ENCODE peak calls at places on chromosomes 12 and 14, in six cellular contexts. One of them, this sample, is unnamed.

GRCh38 chr12:113314121-113314529 is 20.8 kb downstream of the SLC8B1 start:
- DNase-seq in NCI-H345: no peak
- DNase-seq in GM04504: no peak
- DNase-seq in RPMI7951: no peak
- DNase-seq in ACHN: no peak
- DNase-seq in ELR: no peak
- DNase-seq in this sample: no peak

GRCh38 chr12:124391340-124392261 is 96.7 kb downstream of the RFLNA start:
- DNase-seq in NCI-H345: no peak
- DNase-seq in GM04504: no peak
- DNase-seq in RPMI7951: peak; percentile 78
- DNase-seq in ACHN: peak; percentile 82
- DNase-seq in ELR: peak; percentile 82
- DNase-seq in this sample: peak; percentile 80

GRCh38 chr12:68425998-68426397 is 93.8 kb upstream of the MDM1 start:
- DNase-seq in NCI-H345: no peak
- DNase-seq in GM04504: peak; percentile 31
- DNase-seq in RPMI7951: peak; percentile 15
- DNase-seq in ACHN: no peak
- DNase-seq in ELR: peak; percentile 85
- DNase-seq in this sample: peak; percentile 19

GRCh38 chr12:49439042-49439441 is 71.8 kb downstream of the SPATS2 start:
- DNase-seq in NCI-H345: no peak
- DNase-seq in GM04504: no peak
- DNase-seq in RPMI7951: no peak
- DNase-seq in ACHN: no peak
- DNase-seq in ELR: no peak
- DNase-seq in this sample: no peak

GRCh38 chr12:52804029-52804428 is 8.1 kb upstream of the KRT3 start:
- DNase-seq in NCI-H345: peak; percentile 76
- DNase-seq in GM04504: no peak
- DNase-seq in RPMI7951: no peak
- DNase-seq in ACHN: no peak
- DNase-seq in ELR: no peak
- DNase-seq in this sample: no peak

GRCh38 chr12:52355181-52355580 is 12.1 kb downstream of the KRT85 start:
- DNase-seq in NCI-H345: no peak
- DNase-seq in GM04504: no peak
- DNase-seq in RPMI7951: peak; percentile 26
- DNase-seq in ACHN: no peak
- DNase-seq in ELR: peak; percentile 47
- DNase-seq in this sample: no peak

GRCh38 chr14:90538095-90538494 is 141.3 kb downstream of the CALM1 start:
- DNase-seq in NCI-H345: no peak
- DNase-seq in GM04504: no peak
- DNase-seq in RPMI7951: no peak
- DNase-seq in ACHN: no peak
- DNase-seq in ELR: no peak
- DNase-seq in this sample: no peak

GRCh38 chr14:80264698-80265097 is 53.4 kb upstream of the DIO2 start:
- DNase-seq in NCI-H345: peak; percentile 18
- DNase-seq in GM04504: no peak
- DNase-seq in RPMI7951: no peak
- DNase-seq in ACHN: no peak
- DNase-seq in ELR: no peak
- DNase-seq in this sample: no peak

GRCh38 chr14:86057018-86057667 is 527.2 kb downstream of the FLRT2 start:
- DNase-seq in NCI-H345: peak; percentile 48
- DNase-seq in GM04504: no peak
- DNase-seq in RPMI7951: peak; percentile 3
- DNase-seq in ACHN: peak; percentile 38
- DNase-seq in ELR: peak; percentile 38
- DNase-seq in this sample: peak; percentile 36

GRCh38 chr12:13627536-13627935 is 353.9 kb downstream of the GRIN2B start:
- DNase-seq in NCI-H345: no peak
- DNase-seq in GM04504: no peak
- DNase-seq in RPMI7951: no peak
- DNase-seq in ACHN: no peak
- DNase-seq in ELR: no peak
- DNase-seq in this sample: no peak

GRCh38 chr12:111413442-111414086 is 7.8 kb downstream of the SH2B3 start:
- DNase-seq in NCI-H345: no peak
- DNase-seq in GM04504: no peak
- DNase-seq in RPMI7951: peak; percentile 97
- DNase-seq in ACHN: peak; percentile 79
- DNase-seq in ELR: peak; percentile 91
- DNase-seq in this sample: peak; percentile 59

GRCh38 chr12:118237908-118238307 is 102.0 kb downstream of the PEBP1 start:
- DNase-seq in NCI-H345: no peak
- DNase-seq in GM04504: no peak
- DNase-seq in RPMI7951: peak; percentile 1
- DNase-seq in ACHN: peak; percentile 70
- DNase-seq in ELR: peak; percentile 83
- DNase-seq in this sample: peak; percentile 91

GRCh38 chr14:75379930-75380270 is 47.9 kb upstream of the JDP2 start:
- DNase-seq in NCI-H345: no peak
- DNase-seq in GM04504: no peak
- DNase-seq in RPMI7951: no peak
- DNase-seq in ACHN: no peak
- DNase-seq in ELR: no peak
- DNase-seq in this sample: no peak

GRCh38 chr12:24997970-24998582 is 49.2 kb upstream of the BCAT1 start:
- DNase-seq in NCI-H345: no peak
- DNase-seq in GM04504: no peak
- DNase-seq in RPMI7951: peak; percentile 64
- DNase-seq in ACHN: no peak
- DNase-seq in ELR: peak; percentile 45
- DNase-seq in this sample: no peak

GRCh38 chr12:3054993-3055711 is 22.0 kb upstream of the TSPAN9 start:
- DNase-seq in NCI-H345: no peak
- DNase-seq in GM04504: no peak
- DNase-seq in RPMI7951: no peak
- DNase-seq in ACHN: no peak
- DNase-seq in ELR: no peak
- DNase-seq in this sample: no peak

GRCh38 chr12:104218935-104219334 is 3.4 kb downstream of the TXNRD1 start:
- DNase-seq in NCI-H345: no peak
- DNase-seq in GM04504: no peak
- DNase-seq in RPMI7951: peak; percentile 26
- DNase-seq in ACHN: peak; percentile 54
- DNase-seq in ELR: peak; percentile 78
- DNase-seq in this sample: peak; percentile 46

GRCh38 chr12:125021096-125021495 is 27.7 kb downstream of the BRI3BP start:
- DNase-seq in NCI-H345: no peak
- DNase-seq in GM04504: no peak
- DNase-seq in RPMI7951: no peak
- DNase-seq in ACHN: no peak
- DNase-seq in ELR: no peak
- DNase-seq in this sample: no peak

GRCh38 chr12:57896437-57897201 is 44.7 kb upstream of the ATP23 start:
- DNase-seq in NCI-H345: peak; percentile 44
- DNase-seq in GM04504: no peak
- DNase-seq in RPMI7951: peak; percentile 67
- DNase-seq in ACHN: peak; percentile 68
- DNase-seq in ELR: peak; percentile 65
- DNase-seq in this sample: no peak

GRCh38 chr12:15987696-15988095 is 76.6 kb downstream of the DERA start:
- DNase-seq in NCI-H345: no peak
- DNase-seq in GM04504: no peak
- DNase-seq in RPMI7951: no peak
- DNase-seq in ACHN: no peak
- DNase-seq in ELR: no peak
- DNase-seq in this sample: no peak

GRCh38 chr12:19131020-19131431 is 1.5 kb downstream of the PLEKHA5 start:
- DNase-seq in NCI-H345: peak; percentile 41
- DNase-seq in GM04504: no peak
- DNase-seq in RPMI7951: peak; percentile 45
- DNase-seq in ACHN: peak; percentile 58
- DNase-seq in ELR: peak; percentile 78
- DNase-seq in this sample: peak; percentile 74

GRCh38 chr12:632102-632696 is 31.0 kb downstream of the NINJ2 start:
- DNase-seq in NCI-H345: no peak
- DNase-seq in GM04504: peak; percentile 60
- DNase-seq in RPMI7951: peak; percentile 86
- DNase-seq in ACHN: peak; percentile 62
- DNase-seq in ELR: peak; percentile 84
- DNase-seq in this sample: peak; percentile 72

GRCh38 chr14:22692194-22692593 is 48.0 kb upstream of the OR6J1 start:
- DNase-seq in NCI-H345: no peak
- DNase-seq in GM04504: no peak
- DNase-seq in RPMI7951: peak; percentile 38
- DNase-seq in ACHN: no peak
- DNase-seq in ELR: no peak
- DNase-seq in this sample: no peak

GRCh38 chr14:93317836-93318807 is 14.7 kb downstream of the BTBD7 start:
- DNase-seq in NCI-H345: no peak
- DNase-seq in GM04504: no peak
- DNase-seq in RPMI7951: peak; percentile 79
- DNase-seq in ACHN: peak; percentile 69
- DNase-seq in ELR: peak; percentile 75
- DNase-seq in this sample: peak; percentile 21